ENCODE peak calls at places on chromosomes 5 and 9, in five cellular contexts. Z, T, P, L and O are unnamed samples.
A peak's percentile ranks its signal among the peaks of the same experiment; 100 is the strongest.

GRCh38 chr5:34789021-34789531 is 49.9 kb upstream of the TTC23L start:
- DNase-seq in Z (no peak), T (no peak), P (no peak), L (peak; percentile 13), O (no peak)

GRCh38 chr9:19375536-19375935 is 4.5 kb downstream of the RPS6 start:
- DNase-seq in Z (no peak), T (no peak), P (no peak), L (no peak), O (no peak)

GRCh38 chr5:155915626-155916025 is 411.3 kb upstream of the SGCD start:
- DNase-seq in Z (no peak), T (no peak), P (no peak), L (no peak), O (no peak)

GRCh38 chr9:96514108-96514824 is 64.3 kb downstream of the HABP4 start:
- DNase-seq in Z (no peak), T (no peak), P (no peak), L (no peak), O (no peak)

GRCh38 chr5:88827997-88828396 is 55.0 kb downstream of the MEF2C start:
- DNase-seq in Z (no peak), T (no peak), P (peak; percentile 38), L (no peak), O (no peak)

GRCh38 chr5:111706345-111706744 is 50.6 kb downstream of the NREP start:
- DNase-seq in Z (no peak), T (no peak), P (no peak), L (no peak), O (no peak)

GRCh38 chr9:111842313-111842712 is 47.6 kb upstream of the SHOC1 start:
- DNase-seq in Z (no peak), T (no peak), P (no peak), L (no peak), O (no peak)

GRCh38 chr5:68169898-68170297 is 45.7 kb upstream of the PIK3R1 start:
- DNase-seq in Z (peak; percentile 79), T (peak; percentile 76), P (no peak), L (no peak), O (peak; percentile 49)

GRCh38 chr9:129509508-129509907 is 111.4 kb downstream of the C9orf50 start:
- DNase-seq in Z (no peak), T (no peak), P (no peak), L (no peak), O (no peak)

GRCh38 chr5:149060325-149060724 is 2.5 kb downstream of the SH3TC2 start:
- DNase-seq in Z (no peak), T (no peak), P (no peak), L (no peak), O (no peak)

GRCh38 chr9:116490321-116490720 is 196.8 kb upstream of the TRIM32 start:
- DNase-seq in Z (no peak), T (no peak), P (no peak), L (no peak), O (no peak)

GRCh38 chr5:24135536-24135935 is 509.2 kb downstream of the CDH10 start:
- DNase-seq in Z (no peak), T (no peak), P (no peak), L (no peak), O (no peak)

GRCh38 chr5:173734716-173735115 is 118.3 kb upstream of the BOD1 start:
- DNase-seq in Z (no peak), T (no peak), P (no peak), L (no peak), O (no peak)

GRCh38 chr5:80238078-80238477 is 17.8 kb downstream of the SERINC5 start:
- DNase-seq in Z (no peak), T (no peak), P (no peak), L (no peak), O (no peak)

GRCh38 chr9:38067892-38068615 is 973 bp downstream of the SHB start:
- DNase-seq in Z (peak; percentile 62), T (peak; percentile 54), P (no peak), L (no peak), O (peak; percentile 74)

GRCh38 chr5:14743601-14744295 is 79.2 kb downstream of the OTULIN start:
- DNase-seq in Z (peak; percentile 36), T (no peak), P (no peak), L (no peak), O (no peak)

GRCh38 chr9:81559741-81560140 is 129.6 kb downstream of the TLE1 start:
- DNase-seq in Z (no peak), T (no peak), P (no peak), L (no peak), O (no peak)

GRCh38 chr9:132439153-132439552 is 29.1 kb downstream of the CFAP77 start:
- DNase-seq in Z (no peak), T (no peak), P (no peak), L (no peak), O (no peak)

GRCh38 chr9:123954518-123954917 is 24.6 kb upstream of the DENND1A start:
- DNase-seq in Z (no peak), T (no peak), P (no peak), L (no peak), O (no peak)

GRCh38 chr5:119340597-119341218 is 15.1 kb upstream of the TNFAIP8 start:
- DNase-seq in Z (no peak), T (no peak), P (peak; percentile 96), L (no peak), O (no peak)

GRCh38 chr5:139828207-139828895 is 32.7 kb downstream of the PSD2 start:
- DNase-seq in Z (no peak), T (peak; percentile 5), P (no peak), L (no peak), O (no peak)

GRCh38 chr5:35651002-35651756 is 33.5 kb downstream of the SPEF2 start:
- DNase-seq in Z (peak; percentile 55), T (no peak), P (peak; percentile 39), L (no peak), O (peak; percentile 13)

GRCh38 chr9:133135193-133135745 is 14.2 kb upstream of the RALGDS start:
- DNase-seq in Z (no peak), T (peak; percentile 70), P (no peak), L (peak; percentile 77), O (no peak)

GRCh38 chr5:89417990-89418820 is 535.2 kb upstream of the MEF2C start:
- DNase-seq in Z (no peak), T (no peak), P (no peak), L (no peak), O (no peak)

GRCh38 chr9:36298566-36298965 is 40.3 kb upstream of the GNE start:
- DNase-seq in Z (no peak), T (no peak), P (no peak), L (no peak), O (no peak)

GRCh38 chr5:10250804-10251276 is 760 bp downstream of the CCT5 start:
- DNase-seq in Z (peak; percentile 31), T (no peak), P (peak; percentile 34), L (no peak), O (peak; percentile 42)

GRCh38 chr5:73484511-73484910 is 13.7 kb upstream of the BTF3 start:
- DNase-seq in Z (no peak), T (no peak), P (no peak), L (no peak), O (no peak)

GRCh38 chr9:21505425-21506179 is 23.5 kb upstream of the IFNE start:
- DNase-seq in Z (no peak), T (no peak), P (no peak), L (no peak), O (no peak)

GRCh38 chr5:127746756-127747155 is 43.6 kb downstream of the CCDC192 start:
- DNase-seq in Z (no peak), T (no peak), P (no peak), L (no peak), O (no peak)

GRCh38 chr9:121073038-121073437 is 1.7 kb upstream of the CNTRL start:
- DNase-seq in Z (no peak), T (no peak), P (no peak), L (peak; percentile 47), O (no peak)
- H3K4me3 ChIP-seq in Z (no peak overlapping the region), T (no peak overlapping the region), P (no peak overlapping the region), L (peak overlapping the region; percentile 81), O (no peak overlapping the region)

DNA sequence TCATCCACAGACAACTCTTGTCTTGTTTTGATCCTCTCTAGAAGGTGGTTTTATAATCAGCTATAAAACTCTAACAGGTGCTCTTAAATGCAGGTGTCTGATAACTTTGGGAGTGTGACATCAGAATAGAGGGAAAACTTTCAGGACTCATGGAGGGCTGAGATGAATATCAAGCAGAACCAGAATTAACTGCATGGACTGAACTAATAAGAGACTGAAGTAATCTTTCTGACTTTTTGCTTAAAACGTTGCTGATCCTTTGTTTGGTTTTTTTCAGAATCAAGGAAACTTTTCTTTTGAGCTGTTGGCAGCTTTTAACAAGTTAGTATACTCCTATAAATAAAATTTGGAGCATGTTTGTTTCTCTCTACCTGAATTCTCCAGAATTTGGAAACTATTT is 2.3 kb upstream of the OR2V2 start:
- DNase-seq in Z (no peak), T (no peak), P (no peak), L (no peak), O (no peak)
- H3K27me3 ChIP-seq in Z (peaks cover 21% of the 10 kb centered on the region), T (no peaks in the 10 kb centered on the region), P (peaks cover 5% of the 10 kb centered on the region), L (peaks cover 6% of the 10 kb centered on the region), O (no peaks in the 10 kb centered on the region)

GRCh38 chr9:127498298-127498697 is 47.0 kb downstream of the LRSAM1 start:
- DNase-seq in Z (no peak), T (no peak), P (no peak), L (no peak), O (no peak)

GRCh38 chr9:127501821-127502343 is 50.6 kb downstream of the LRSAM1 start:
- DNase-seq in Z (no peak), T (no peak), P (no peak), L (no peak), O (no peak)

GRCh38 chr9:127500399-127500798 is 49.1 kb downstream of the LRSAM1 start:
- DNase-seq in Z (no peak), T (no peak), P (no peak), L (no peak), O (no peak)

GRCh38 chr9:127502706-127503378 is 51.5 kb downstream of the LRSAM1 start:
- DNase-seq in Z (no peak), T (no peak), P (no peak), L (no peak), O (no peak)

DNA sequence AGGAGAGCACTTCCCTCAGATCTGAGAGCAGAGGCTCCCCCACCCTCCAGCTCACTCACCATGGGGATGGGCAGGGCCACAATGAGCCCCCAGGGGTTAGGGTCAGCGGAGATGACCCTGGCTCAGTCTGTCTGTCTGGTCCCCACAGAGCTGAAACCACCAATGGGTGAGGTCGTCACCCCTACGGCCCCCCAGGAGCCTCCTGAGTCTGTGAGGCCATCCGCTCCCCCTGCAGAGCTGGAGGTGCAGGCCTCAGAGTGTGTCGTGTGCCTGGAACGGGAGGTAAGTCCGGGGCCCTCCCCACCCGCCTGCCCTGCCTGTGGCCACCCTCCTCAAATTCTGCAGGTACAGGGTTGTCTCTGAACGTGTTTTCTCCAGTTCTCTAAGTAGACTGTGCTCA is 49.6 kb downstream of the LRSAM1 start:
- DNase-seq in Z (no peak), T (no peak), P (no peak), L (no peak), O (no peak)
- H3K36me3 ChIP-seq in Z (no peaks in the 10 kb centered on the region), T (no peaks in the 10 kb centered on the region), P (no peaks in the 10 kb centered on the region), L (no peaks in the 10 kb centered on the region), O (peaks cover 2% of the 10 kb centered on the region)

DNA sequence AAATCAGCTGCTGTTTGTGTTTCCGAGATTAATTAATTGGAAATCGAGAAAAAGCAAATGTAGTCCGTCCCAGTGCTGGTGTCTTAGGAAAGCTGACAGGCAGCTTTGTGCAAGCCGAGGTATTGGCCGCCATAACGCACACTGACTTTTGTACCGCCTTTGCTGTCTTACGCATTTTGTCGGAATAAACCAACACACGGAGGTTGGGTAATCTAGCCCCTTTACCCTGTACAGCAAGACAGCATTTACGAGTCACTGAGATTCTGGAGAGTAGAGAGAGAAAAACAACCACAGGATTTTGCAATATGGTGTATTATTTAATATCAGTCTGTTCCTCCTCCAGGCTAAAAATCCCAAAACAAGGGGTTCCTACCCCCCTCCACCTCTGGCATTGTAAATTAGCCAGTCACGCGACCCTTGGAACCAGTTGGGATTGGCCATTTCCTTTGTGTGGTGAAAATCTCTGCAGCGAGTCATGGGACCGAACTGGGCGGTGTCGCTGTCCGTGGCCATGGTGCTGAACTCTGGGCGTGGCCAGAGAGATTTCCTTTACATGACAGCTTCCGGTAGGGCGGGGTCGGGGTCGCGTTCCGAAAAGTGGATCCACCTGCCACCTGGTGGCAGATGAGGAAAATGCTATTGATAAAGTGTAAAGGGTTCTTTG is 10.3 kb upstream of the PCDHB1 start:
- DNase-seq in Z (peak; percentile 98), T (peak; percentile 95), P (peak; percentile 96), L (peak; percentile 76), O (peak; percentile 75)
- H3K4me3 ChIP-seq in Z (peak overlapping the region; percentile 74), T (peak overlapping the region; percentile 30), P (peak overlapping the region; percentile 65), L (peak overlapping the region; percentile 50), O (peak overlapping the region; percentile 53)